ENCODE peak calls at places on chromosomes 12 and 14, in eight cellular contexts. Q, E, N, O, M, H, P and U are unnamed samples.

GRCh38 chr12:123934829-123935228 is 37.8 kb downstream of the CCDC92 start:
- DNase-seq in Q (no peak), E (no peak), N (no peak), O (no peak), M (peak; percentile 35), H (no peak), P (peak; percentile 49), U (no peak)

GRCh38 chr12:65986047-65986446 is 144.5 kb downstream of the LLPH start:
- DNase-seq in Q (no peak), E (no peak), N (no peak), O (no peak), M (no peak), H (peak; percentile 20), P (no peak), U (no peak)

GRCh38 chr14:89254201-89254919 is 162.7 kb downstream of the FOXN3 start:
- DNase-seq in Q (no peak), E (no peak), N (no peak), O (no peak), M (no peak), H (no peak), P (no peak), U (no peak)

GRCh38 chr14:83433618-83434017 is 1900.0 kb upstream of the SEL1L start:
- DNase-seq in Q (no peak), E (no peak), N (no peak), O (no peak), M (peak; percentile 2), H (no peak), P (peak; percentile 24), U (no peak)

GRCh38 chr14:100054553-100055075 is 10.6 kb upstream of the EVL start:
- DNase-seq in Q (no peak), E (no peak), N (no peak), O (no peak), M (no peak), H (no peak), P (no peak), U (no peak)

GRCh38 chr14:47536341-47536740 is 139.1 kb downstream of the MDGA2 start:
- DNase-seq in Q (no peak), E (no peak), N (no peak), O (no peak), M (no peak), H (no peak), P (no peak), U (no peak)

GRCh38 chr14:55309761-55310365 is 38.6 kb downstream of the FBXO34 start:
- DNase-seq in Q (no peak), E (no peak), N (no peak), O (no peak), M (no peak), H (no peak), P (no peak), U (no peak)

GRCh38 chr14:45426685-45427282 is 173.8 kb upstream of the MIS18BP1 start:
- DNase-seq in Q (peak; percentile 61), E (no peak), N (no peak), O (no peak), M (peak; percentile 61), H (peak; percentile 57), P (peak; percentile 44), U (no peak)

GRCh38 chr12:117890137-117890536 is 78.7 kb downstream of the KSR2 start:
- DNase-seq in Q (no peak), E (no peak), N (no peak), O (no peak), M (no peak), H (peak; percentile 34), P (no peak), U (no peak)

GRCh38 chr12:15823360-15824128 is 34.4 kb upstream of the EPS8 start:
- DNase-seq in Q (no peak), E (no peak), N (no peak), O (no peak), M (no peak), H (no peak), P (no peak), U (no peak)

GRCh38 chr14:92719421-92719820 is 29.0 kb downstream of the LGMN start:
- DNase-seq in Q (no peak), E (no peak), N (no peak), O (no peak), M (no peak), H (no peak), P (no peak), U (no peak)

GRCh38 chr12:54007538-54008259 is 1.1 kb upstream of the HOXC8 start:
- DNase-seq in Q (no peak), E (no peak), N (no peak), O (no peak), M (no peak), H (no peak), P (no peak), U (no peak)

GRCh38 chr12:30197392-30198047 is 413.8 kb upstream of the TMTC1 start:
- DNase-seq in Q (no peak), E (no peak), N (no peak), O (no peak), M (peak; percentile 42), H (no peak), P (peak; percentile 25), U (no peak)

GRCh38 chr12:6122211-6122610 is 2.3 kb downstream of the VWF start:
- DNase-seq in Q (no peak), E (no peak), N (no peak), O (no peak), M (no peak), H (no peak), P (no peak), U (no peak)

GRCh38 chr12:104351023-104351983 is 47.8 kb downstream of the EID3 start:
- DNase-seq in Q (no peak), E (no peak), N (no peak), O (no peak), M (no peak), H (no peak), P (no peak), U (no peak)

GRCh38 chr12:86712425-86712843 is 456.2 kb upstream of the MGAT4C start:
- DNase-seq in Q (no peak), E (no peak), N (no peak), O (no peak), M (peak; percentile 95), H (peak; percentile 97), P (peak; percentile 98), U (no peak)

GRCh38 chr12:1797991-1798733 is 22.2 kb upstream of the LRTM2 start:
- DNase-seq in Q (no peak), E (no peak), N (no peak), O (no peak), M (no peak), H (no peak), P (no peak), U (no peak)

GRCh38 chr14:23538785-23539184 is 12.8 kb downstream of the ZFHX2 start:
- DNase-seq in Q (peak; percentile 33), E (no peak), N (no peak), O (peak; percentile 40), M (no peak), H (no peak), P (peak; percentile 25), U (no peak)

GRCh38 chr12:53194973-53195372 is 12.1 kb downstream of the ITGB7 start:
- DNase-seq in Q (no peak), E (no peak), N (no peak), O (no peak), M (no peak), H (no peak), P (no peak), U (no peak)

GRCh38 chr12:64882687-64883086 is 58.2 kb downstream of the TBC1D30 start:
- DNase-seq in Q (no peak), E (no peak), N (no peak), O (no peak), M (no peak), H (no peak), P (no peak), U (no peak)

GRCh38 chr14:37081220-37081619 is 91.2 kb downstream of the SLC25A21 start:
- DNase-seq in Q (no peak), E (no peak), N (no peak), O (no peak), M (peak; percentile 79), H (peak; percentile 37), P (no peak), U (no peak)

GRCh38 chr14:89466939-89467338 is 49.9 kb upstream of the FOXN3 start:
- DNase-seq in Q (no peak), E (no peak), N (no peak), O (no peak), M (no peak), H (no peak), P (no peak), U (no peak)

GRCh38 chr12:131229426-131230339 is 276.0 kb downstream of the ADGRD1 start:
- DNase-seq in Q (no peak), E (no peak), N (no peak), O (no peak), M (no peak), H (no peak), P (no peak), U (no peak)

GRCh38 chr14:91059576-91060471 is 617 bp downstream of the RPS6KA5 start:
- DNase-seq in Q (peak; percentile 81), E (peak; percentile 47), N (peak; percentile 28), O (peak; percentile 41), M (peak; percentile 13), H (no peak), P (peak; percentile 26), U (peak; percentile 40)

GRCh38 chr14:99757331-99758070 is 35.7 kb upstream of the EML1 start:
- DNase-seq in Q (no peak), E (no peak), N (no peak), O (no peak), M (peak; percentile 95), H (peak; percentile 82), P (peak; percentile 97), U (no peak)

GRCh38 chr12:34402228-34402898 is 380.1 kb downstream of the ALG10 start:
- DNase-seq in Q (no peak), E (no peak), N (no peak), O (no peak), M (no peak), H (no peak), P (no peak), U (no peak)